ENCODE peak calls at places on chromosomes 7 and 10, in nine cellular contexts. B is GM12878, D is esophagus muscularis mucosa, Y is GM23338, W is HCT116, K is transverse colon, H is HepG2, Q is Panc1, P is spleen. U is an unnamed sample.

GRCh38 chr10:101693701-101694055 is 1.3 kb downstream of the FBXW4 start:
- DNase-seq in B (no peak), D (no peak), Y (no peak), W (no peak), K (peak; percentile 10), H (peak; percentile 44), Q (no peak), P (no peak), U (no peak)

GRCh38 chr10:69842932-69843331 is 41.2 kb downstream of the COL13A1 start:
- DNase-seq in B (no peak), D (no peak), Y (no peak), W (no peak), K (no peak), H (no peak), Q (no peak), P (no peak), U (no peak)

GRCh38 chr10:117198088-117198487 is 799 bp downstream of the KCNK18 start:
- DNase-seq in B (no peak), D (no peak), Y (peak; percentile 26), W (no peak), K (no peak), H (no peak), Q (no peak), P (peak; percentile 37), U (no peak)

GRCh38 chr10:106078796-106079576 is 1085.5 kb downstream of the SORCS1 start:
- DNase-seq in B (no peak), D (no peak), Y (peak; percentile 18), W (no peak), K (no peak), H (no peak), Q (no peak), P (no peak), U (no peak)

GRCh38 chr7:145850636-145851035 is 266.0 kb upstream of the CNTNAP2 start:
- DNase-seq in B (no peak), D (no peak), Y (peak; percentile 2), W (no peak), K (no peak), H (no peak), Q (no peak), P (no peak), U (no peak)

GRCh38 chr7:6640246-6640721 is 3.2 kb downstream of the ZNF316 start:
- DNase-seq in B (no peak), D (no peak), Y (peak; percentile 88), W (no peak), K (no peak), H (no peak), Q (no peak), P (no peak), U (no peak)

GRCh38 chr7:94497874-94498670 is 11.5 kb upstream of the CASD1 start:
- DNase-seq in B (no peak), D (no peak), Y (no peak), W (no peak), K (no peak), H (no peak), Q (no peak), P (no peak), U (no peak)

GRCh38 chr10:107409517-107409916 is 245.0 kb upstream of the SORCS1 start:
- DNase-seq in B (no peak), D (no peak), Y (peak; percentile 61), W (no peak), K (peak; percentile 34), H (no peak), Q (no peak), P (no peak), U (no peak)

GRCh38 chr10:132186488-132187413 is at the start of gene DPYSL4:
- DNase-seq in B (no peak), D (no peak), Y (peak; percentile 48), W (no peak), K (no peak), H (no peak), Q (no peak), P (no peak), U (no peak)

GRCh38 chr10:132182591-132182990 is 4.2 kb upstream of the DPYSL4 start:
- DNase-seq in B (no peak), D (no peak), Y (no peak), W (no peak), K (no peak), H (no peak), Q (no peak), P (peak; percentile 18), U (no peak)

GRCh38 chr10:132185601-132186487 is 904 bp upstream of the DPYSL4 start:
- DNase-seq in B (no peak), D (no peak), Y (peak; percentile 76), W (peak; percentile 7), K (peak; percentile 37), H (no peak), Q (no peak), P (no peak), U (peak; percentile 88)

GRCh38 chr10:132183046-132183445 is 3.7 kb upstream of the DPYSL4 start:
- DNase-seq in B (no peak), D (no peak), Y (no peak), W (no peak), K (no peak), H (peak; percentile 90), Q (no peak), P (peak; percentile 22), U (no peak)

GRCh38 chr10:132184816-132185593 is 1.7 kb upstream of the DPYSL4 start:
- DNase-seq in B (no peak), D (no peak), Y (peak; percentile 33), W (no peak), K (no peak), H (no peak), Q (no peak), P (peak; percentile 63), U (peak; percentile 29)
- H3K27me3 ChIP-seq in B (no peaks in the 10 kb centered on the region), D (peaks cover 34% of the 10 kb centered on the region), Y (peaks cover 43% of the 10 kb centered on the region), W (no peaks in the 10 kb centered on the region), K (peaks cover 79% of the 10 kb centered on the region), H (peaks cover 4% of the 10 kb centered on the region), Q (peaks cover 14% of the 10 kb centered on the region), P (peaks cover 77% of the 10 kb centered on the region), U (peaks cover 43% of the 10 kb centered on the region)

DNA sequence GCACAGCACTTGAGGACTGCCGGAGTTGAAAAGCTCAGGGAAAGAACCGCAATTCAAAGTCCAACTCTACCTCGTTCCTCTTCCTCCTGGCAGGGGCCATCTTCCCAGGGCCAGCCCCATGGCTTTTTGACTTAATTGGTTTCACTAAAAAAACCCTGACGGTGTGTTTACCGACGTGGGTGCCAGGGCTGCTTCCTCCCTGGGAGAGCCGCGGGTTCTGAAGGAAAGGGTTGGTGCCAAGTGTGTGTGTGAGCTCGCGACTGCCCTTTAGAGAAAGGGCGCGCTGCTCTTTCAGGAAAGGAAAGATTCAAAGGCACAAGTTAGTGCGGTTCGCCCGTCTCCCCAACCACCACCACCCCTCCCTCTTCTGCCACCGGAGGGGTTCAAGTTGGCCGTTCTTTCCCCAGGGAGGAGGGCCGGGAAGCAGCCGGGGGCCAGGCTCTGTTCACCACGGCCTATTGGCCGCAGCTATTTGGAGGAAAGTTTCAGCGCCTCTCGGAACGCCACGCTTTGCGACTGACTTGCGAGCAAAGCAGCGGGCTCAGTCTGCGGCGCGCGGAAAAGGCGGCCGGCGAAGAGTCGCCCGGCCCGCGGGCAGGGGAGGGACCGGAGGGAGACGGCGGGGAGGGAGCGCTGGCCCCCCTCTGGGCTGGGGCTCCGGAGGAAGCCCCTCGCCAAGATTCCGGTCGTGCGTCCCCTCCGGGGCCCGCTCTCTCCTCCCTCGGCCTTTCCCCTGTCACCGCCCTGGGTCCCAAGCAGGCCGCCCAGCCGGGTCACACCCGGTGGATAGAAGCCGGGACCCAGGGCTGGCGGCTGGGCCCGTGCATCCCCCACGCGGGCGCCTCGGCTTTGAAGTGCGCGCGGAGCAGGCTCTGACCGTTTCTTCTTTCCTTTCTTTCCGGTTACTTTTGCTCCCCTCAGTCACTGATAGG is 165.8 kb upstream of the PPP1R3A start:
- DNase-seq in B (no peak), D (no peak), Y (peak; percentile 58), W (no peak), K (peak; percentile 72), H (no peak), Q (no peak), P (peak; percentile 74), U (peak; percentile 87)
- TF ChIP-seq POLR2AphosphoS5 in B (no peak), D (no peak), Y (no peak), W (no peak), K (peak; percentile 28), H (no peak), Q (no peak), P (peak; percentile 23), U (no peak)

GRCh38 chr7:128112018-128112780 is 81.0 kb upstream of the LRRC4 start:
- DNase-seq in B (no peak), D (no peak), Y (no peak), W (no peak), K (no peak), H (no peak), Q (no peak), P (peak; percentile 83), U (no peak)
- H3K27ac ChIP-seq in B (no peak overlapping the region), D (no peak overlapping the region), Y (no peak overlapping the region), W (no peak overlapping the region), K (no peak overlapping the region), H (no peak overlapping the region), Q (no peak overlapping the region), P (no peak overlapping the region), U (no peak overlapping the region)

DNA sequence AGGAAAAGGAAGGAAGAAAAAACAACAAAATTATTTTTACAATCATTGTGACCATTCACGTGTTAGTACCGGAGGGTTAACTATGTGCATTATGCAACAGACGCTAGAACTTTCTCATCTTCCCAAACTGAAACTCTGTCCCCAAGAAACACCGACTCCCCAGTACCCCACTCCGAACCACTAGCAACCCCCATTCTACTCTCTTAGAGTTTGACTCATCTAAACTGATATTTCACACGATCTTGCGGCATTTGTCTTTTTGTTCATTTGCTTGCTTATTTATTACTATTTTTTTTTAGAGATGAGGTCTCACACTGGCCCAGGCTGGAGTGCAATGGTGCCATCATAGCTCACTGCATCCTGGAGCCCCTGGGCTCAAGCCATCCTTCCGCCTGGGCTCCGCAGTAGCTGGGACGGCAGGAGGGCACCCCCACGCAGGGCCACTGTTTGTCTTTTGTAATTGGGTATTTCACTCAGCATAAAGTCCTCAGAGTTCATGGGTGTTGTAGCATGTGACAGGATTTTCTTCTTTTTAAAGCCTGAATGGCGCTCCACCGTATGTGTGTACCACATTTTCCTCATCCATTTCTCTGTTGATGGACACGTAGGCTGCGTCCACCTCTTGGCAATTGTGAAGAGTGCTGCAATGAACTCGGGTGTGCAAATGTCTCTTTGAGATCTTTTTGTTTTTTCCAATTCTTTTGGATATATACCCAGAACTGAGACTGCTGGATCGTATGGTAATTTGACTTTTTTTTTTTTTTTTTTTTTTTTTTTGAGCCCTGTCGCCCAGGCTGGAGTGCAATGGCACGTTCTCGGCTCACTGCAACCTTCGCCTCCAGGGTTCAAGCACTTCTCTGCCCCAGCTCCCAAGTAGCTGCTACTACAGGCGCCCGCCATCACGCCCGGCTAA is 9.5 kb downstream of the MNX1 start:
- DNase-seq in B (no peak), D (no peak), Y (no peak), W (no peak), K (no peak), H (no peak), Q (no peak), P (no peak), U (no peak)
- H3K27me3 ChIP-seq in B (peaks cover 26% of the 10 kb centered on the region), D (peaks cover 64% of the 10 kb centered on the region), Y (peaks cover 100% of the 10 kb centered on the region), W (no peaks in the 10 kb centered on the region), K (peaks cover 78% of the 10 kb centered on the region), H (no peaks in the 10 kb centered on the region), Q (no peaks in the 10 kb centered on the region), P (peaks cover 100% of the 10 kb centered on the region), U (no peaks in the 10 kb centered on the region)

GRCh38 chr7:29996321-29996720 is 6.7 kb upstream of the SCRN1 start:
- DNase-seq in B (no peak), D (no peak), Y (no peak), W (no peak), K (no peak), H (no peak), Q (no peak), P (no peak), U (no peak)
- TF ChIP-seq POLR2AphosphoS5 in B (no peak), D (no peak), Y (no peak), W (no peak), K (no peak), H (no peak), Q (no peak), P (no peak), U (no peak)

GRCh38 chr7:130895006-130895750 is 161.2 kb upstream of the KLF14 start:
- DNase-seq in B (no peak), D (no peak), Y (no peak), W (no peak), K (no peak), H (no peak), Q (no peak), P (no peak), U (no peak)
- H3K27ac ChIP-seq in B (no peak overlapping the region), D (peak overlapping the region; percentile 73), Y (no peak overlapping the region), W (peak overlapping the region; percentile 99), K (peak overlapping the region; percentile 70), H (peak overlapping the region; percentile 36), Q (peak overlapping the region; percentile 100), P (no peak overlapping the region), U (peak overlapping the region; percentile 65)